ENCODE peak calls at places on chromosomes 12 and 14, in four cellular contexts. S, A, U and J are unnamed samples.

GRCh38 chr14:104395941-104396681 is 183.5 kb upstream of the C14orf180 start:
- DNase-seq in S (no peak), A (no peak), U (no peak), J (no peak)

GRCh38 chr12:125533434-125534029 is 468.3 kb downstream of the AACS start:
- DNase-seq in S (no peak), A (no peak), U (peak), J (no peak)

GRCh38 chr12:132827763-132828703 is 636 bp downstream of the GOLGA3 start:
- DNase-seq in S (peak), A (peak), U (no peak), J (no peak)

GRCh38 chr12:65731771-65732170 is 92.5 kb upstream of the HMGA2 start:
- DNase-seq in S (no peak), A (no peak), U (no peak), J (no peak)

GRCh38 chr14:105999361-106000028 is 473.1 kb downstream of the TMEM121 start:
- DNase-seq in S (no peak), A (peak), U (peak), J (peak)

GRCh38 chr12:6996040-6996441 is 22.2 kb downstream of the LPCAT3 start:
- DNase-seq in S (peak), A (no peak), U (peak), J (no peak)

GRCh38 chr12:122527478-122527944 is 462 bp downstream of the KNTC1 start:
- DNase-seq in S (no peak), A (no peak), U (no peak), J (no peak)

GRCh38 chr12:58529897-58530296 is 390.4 kb downstream of the LRIG3 start:
- DNase-seq in S (peak), A (no peak), U (no peak), J (no peak)

GRCh38 chr12:38158428-38159091 is 158.0 kb upstream of the ALG10B start:
- DNase-seq in S (no peak), A (no peak), U (no peak), J (no peak)

GRCh38 chr12:121504505-121504904 is 76.3 kb downstream of the KDM2B start:
- DNase-seq in S (no peak), A (no peak), U (no peak), J (no peak)

GRCh38 chr12:89566615-89567014 is 40.8 kb upstream of the POC1B start:
- DNase-seq in S (no peak), A (no peak), U (no peak), J (no peak)

GRCh38 chr12:90209029-90209428 is 500.4 kb upstream of the ATP2B1 start:
- DNase-seq in S (no peak), A (no peak), U (no peak), J (no peak)

GRCh38 chr12:46459111-46459510 is 86.5 kb upstream of the SLC38A2 start:
- DNase-seq in S (no peak), A (no peak), U (peak), J (no peak)

GRCh38 chr14:90732142-90732541 is 84.1 kb downstream of the TTC7B start:
- DNase-seq in S (no peak), A (no peak), U (no peak), J (no peak)

GRCh38 chr14:77508249-77508648 is 9.6 kb upstream of the ISM2 start:
- DNase-seq in S (no peak), A (no peak), U (no peak), J (no peak)

GRCh38 chr12:59916988-59917387 is 321.2 kb downstream of the SLC16A7 start:
- DNase-seq in S (no peak), A (no peak), U (no peak), J (no peak)

GRCh38 chr14:91509083-91509877 is 830 bp downstream of the PPP4R3A start:
- DNase-seq in S (no peak), A (peak), U (no peak), J (peak)

GRCh38 chr12:98736352-98737326 is 91.5 kb downstream of the APAF1 start:
- DNase-seq in S (no peak), A (no peak), U (no peak), J (no peak)

GRCh38 chr12:52837341-52837741 is 3.2 kb upstream of the KRT79 start:
- DNase-seq in S (no peak), A (no peak), U (no peak), J (no peak)

GRCh38 chr14:74510211-74510931 is 16.8 kb downstream of the ISCA2 start:
- DNase-seq in S (no peak), A (no peak), U (peak), J (no peak)

GRCh38 chr12:115871714-115872113 is 405.8 kb downstream of the MED13L start:
- DNase-seq in S (no peak), A (no peak), U (peak), J (no peak)

GRCh38 chr14:98890556-98891340 is 381.2 kb downstream of the BCL11B start:
- DNase-seq in S (no peak), A (no peak), U (no peak), J (no peak)

GRCh38 chr14:91286530-91286937 is 42.0 kb upstream of the GPR68 start:
- DNase-seq in S (no peak), A (peak), U (peak), J (peak)

GRCh38 chr12:24418157-24418556 is 468.7 kb upstream of the SOX5 start:
- DNase-seq in S (no peak), A (no peak), U (no peak), J (no peak)

GRCh38 chr12:11765817-11766794 is 116.6 kb downstream of the ETV6 start:
- DNase-seq in S (no peak), A (no peak), U (no peak), J (peak)

GRCh38 chr14:53437858-53438257 is 284.7 kb upstream of the DDHD1 start:
- DNase-seq in S (no peak), A (no peak), U (no peak), J (no peak)

GRCh38 chr14:104516906-104517305 is 62.7 kb upstream of the C14orf180 start:
- DNase-seq in S (no peak), A (no peak), U (no peak), J (peak)

GRCh38 chr14:100012478-100012925 is 52.7 kb upstream of the EVL start:
- DNase-seq in S (no peak), A (no peak), U (no peak), J (no peak)

GRCh38 chr14:95463173-95463901 is 53.1 kb downstream of the SYNE3 start:
- DNase-seq in S (no peak), A (peak), U (no peak), J (peak)

GRCh38 chr12:32516230-32516629 is 116.9 kb downstream of the FGD4 start:
- DNase-seq in S (no peak), A (no peak), U (no peak), J (no peak)

GRCh38 chr14:104967414-104968152 is 10.6 kb downstream of the AHNAK2 start:
- DNase-seq in S (no peak), A (no peak), U (no peak), J (no peak)

GRCh38 chr12:26271889-26272492 is 76.6 kb downstream of the SSPN start:
- DNase-seq in S (no peak), A (no peak), U (no peak), J (no peak)

GRCh38 chr12:3160081-3160480 is 82.9 kb downstream of the TSPAN9 start:
- DNase-seq in S (no peak), A (no peak), U (no peak), J (no peak)

GRCh38 chr12:50102648-50103309 is 1.0 kb upstream of the GPD1 start:
- DNase-seq in S (no peak), A (no peak), U (no peak), J (no peak)

GRCh38 chr12:122140467-122141257 is 33.4 kb downstream of the IL31 start:
- DNase-seq in S (no peak), A (no peak), U (no peak), J (no peak)

GRCh38 chr12:51028126-51028810 is 2.1 kb upstream of the SLC11A2 start:
- DNase-seq in S (no peak), A (no peak), U (peak), J (no peak)

GRCh38 chr14:99754141-99755067 is 38.8 kb upstream of the EML1 start:
- DNase-seq in S (no peak), A (no peak), U (no peak), J (no peak)

GRCh38 chr14:94768521-94769412 is 1.1 kb downstream of the GSC start:
- DNase-seq in S (no peak), A (no peak), U (no peak), J (no peak)

GRCh38 chr14:103313704-103314103 is 20.3 kb upstream of the EIF5 start:
- DNase-seq in S (no peak), A (no peak), U (no peak), J (no peak)

DNA sequence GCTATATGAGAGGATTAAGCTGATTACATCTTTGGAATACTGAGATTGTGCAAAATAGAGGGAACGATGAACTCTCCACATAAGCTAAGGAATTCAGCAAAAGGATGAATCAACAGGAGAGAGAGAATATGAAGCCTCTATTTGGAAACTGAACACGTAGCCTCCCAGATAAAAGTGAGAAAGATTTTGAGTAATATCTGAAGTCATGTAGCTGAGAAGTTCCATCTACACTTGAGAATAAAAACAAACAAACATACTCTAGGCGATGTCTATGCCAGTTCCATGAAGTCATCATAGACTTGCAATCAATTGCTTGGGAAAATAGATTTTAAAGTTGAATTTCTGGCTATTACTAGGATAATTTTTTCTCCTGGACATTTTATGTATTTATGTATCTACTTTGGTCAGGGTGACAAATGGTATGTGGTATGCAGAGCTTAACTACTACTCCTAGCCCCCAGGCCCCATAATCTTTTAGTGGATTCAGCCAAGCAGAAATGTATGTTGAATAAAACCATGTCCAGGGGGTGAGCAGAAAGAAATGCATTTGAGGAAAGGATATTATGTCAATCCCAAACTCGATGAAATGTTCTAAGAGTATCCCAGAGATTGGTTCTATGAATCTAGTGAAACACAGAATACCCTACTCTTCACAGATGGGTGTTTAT is 627.4 kb downstream of the DIO2 start:
- DNase-seq in S (peak), A (no peak), U (no peak), J (no peak)
- H3K4me3 ChIP-seq in S (no peak), A (no peak), U (no peak), J (no peak)

DNA sequence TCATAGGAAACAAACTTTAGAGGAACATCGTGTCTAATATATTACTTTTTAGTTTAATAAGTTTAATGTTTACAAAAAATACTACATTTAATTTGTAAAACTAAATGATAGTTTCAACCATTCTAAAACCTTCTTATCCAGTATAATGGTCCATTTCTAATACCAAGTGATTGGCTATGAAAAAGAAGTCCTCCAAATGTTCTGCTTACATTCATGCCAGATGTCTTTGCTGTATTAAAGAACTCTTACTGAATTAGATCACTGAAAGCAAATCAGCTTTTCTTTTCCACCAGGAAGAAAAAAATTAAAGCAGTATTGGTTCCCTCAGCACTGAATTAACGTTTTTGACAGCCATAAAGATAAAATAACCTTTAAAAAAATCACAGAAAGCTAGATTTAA is 3.7 kb downstream of the NOVA1 start:
- DNase-seq in S (no peak), A (no peak), U (no peak), J (no peak)
- H3K4me3 ChIP-seq in S (no peak), A (no peak), U (no peak), J (no peak)

DNA sequence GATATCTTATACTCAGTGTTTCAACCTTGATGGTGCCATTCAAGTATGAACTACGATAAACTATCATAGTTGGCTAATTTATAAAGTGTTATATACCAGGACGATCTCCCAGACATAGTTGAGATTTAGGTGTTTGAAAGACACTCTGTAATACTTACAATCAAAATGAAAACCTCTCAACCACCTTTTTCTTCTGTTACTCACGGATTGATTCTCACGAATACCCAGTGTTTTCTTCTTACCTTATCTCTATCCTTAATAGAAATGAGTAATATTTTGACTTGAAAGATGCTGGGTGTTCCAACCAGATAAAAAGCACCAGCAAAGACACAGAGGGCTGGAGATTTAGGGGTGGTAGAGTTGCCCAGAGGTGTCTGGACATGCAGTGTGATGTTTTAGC is 169.9 kb downstream of the PTCSC3 start:
- DNase-seq in S (no peak), A (no peak), U (no peak), J (no peak)
- H3K4me3 ChIP-seq in S (no peak), A (no peak), U (no peak), J (no peak)

GRCh38 chr14:45867046-45867894 is 614.3 kb upstream of the MIS18BP1 start:
- DNase-seq in S (no peak), A (no peak), U (no peak), J (no peak)
- H3K4me3 ChIP-seq in S (no peak), A (no peak), U (no peak), J (no peak)